ENCODE peak calls at places on chromosomes 3 and 15, in five cellular contexts. One of them, this sample, is unnamed.

GRCh38 chr15:40493089-40493840 is 22.5 kb downstream of the CHST14 start:
- DNase-seq in Karpas-422: peak; percentile 34
- DNase-seq in lung: peak; percentile 46
- DNase-seq in A549: no peak
- DNase-seq in GM23248: peak; percentile 20
- DNase-seq in this sample: no peak

GRCh38 chr3:43181202-43181910 is 75.5 kb upstream of the POMGNT2 start:
- DNase-seq in Karpas-422: no peak
- DNase-seq in lung: no peak
- DNase-seq in A549: no peak
- DNase-seq in GM23248: no peak
- DNase-seq in this sample: peak; percentile 65

GRCh38 chr3:137468446-137468845 is 295.7 kb upstream of the SOX14 start:
- DNase-seq in Karpas-422: no peak
- DNase-seq in lung: no peak
- DNase-seq in A549: no peak
- DNase-seq in GM23248: no peak
- DNase-seq in this sample: no peak

GRCh38 chr3:143793971-143794370 is 54.3 kb downstream of the SLC9A9 start:
- DNase-seq in Karpas-422: no peak
- DNase-seq in lung: no peak
- DNase-seq in A549: no peak
- DNase-seq in GM23248: no peak
- DNase-seq in this sample: no peak

GRCh38 chr3:43874290-43874689 is 183.6 kb downstream of the ABHD5 start:
- DNase-seq in Karpas-422: no peak
- DNase-seq in lung: no peak
- DNase-seq in A549: no peak
- DNase-seq in GM23248: no peak
- DNase-seq in this sample: no peak

GRCh38 chr3:139288266-139288821 is 55.5 kb upstream of the MRPS22 start:
- DNase-seq in Karpas-422: no peak
- DNase-seq in lung: no peak
- DNase-seq in A549: no peak
- DNase-seq in GM23248: peak; percentile 24
- DNase-seq in this sample: no peak

GRCh38 chr3:133127381-133127780 is 89.2 kb downstream of the TMEM108 start:
- DNase-seq in Karpas-422: no peak
- DNase-seq in lung: no peak
- DNase-seq in A549: no peak
- DNase-seq in GM23248: no peak
- DNase-seq in this sample: no peak

GRCh38 chr3:116270053-116270452 is 175.2 kb downstream of the LSAMP start:
- DNase-seq in Karpas-422: no peak
- DNase-seq in lung: no peak
- DNase-seq in A549: no peak
- DNase-seq in GM23248: peak; percentile 14
- DNase-seq in this sample: no peak

GRCh38 chr3:126134219-126134975 is 46.0 kb downstream of the ALDH1L1 start:
- DNase-seq in Karpas-422: peak; percentile 79
- DNase-seq in lung: peak; percentile 45
- DNase-seq in A549: peak; percentile 32
- DNase-seq in GM23248: peak; percentile 68
- DNase-seq in this sample: peak; percentile 65

GRCh38 chr3:126927846-126928245 is 55.1 kb upstream of the PLXNA1 start:
- DNase-seq in Karpas-422: no peak
- DNase-seq in lung: no peak
- DNase-seq in A549: no peak
- DNase-seq in GM23248: no peak
- DNase-seq in this sample: no peak

GRCh38 chr3:159947220-159947619 is 41.4 kb upstream of the IL12A start:
- DNase-seq in Karpas-422: no peak
- DNase-seq in lung: no peak
- DNase-seq in A549: no peak
- DNase-seq in GM23248: peak; percentile 85
- DNase-seq in this sample: no peak
- H3K27ac ChIP-seq in Karpas-422: no peak overlapping the region
- H3K27ac ChIP-seq in lung: no peak overlapping the region
- H3K27ac ChIP-seq in A549: no peak overlapping the region
- H3K27ac ChIP-seq in GM23248: peak overlapping the region; percentile 42
- H3K27ac ChIP-seq in this sample: no peak overlapping the region

DNA sequence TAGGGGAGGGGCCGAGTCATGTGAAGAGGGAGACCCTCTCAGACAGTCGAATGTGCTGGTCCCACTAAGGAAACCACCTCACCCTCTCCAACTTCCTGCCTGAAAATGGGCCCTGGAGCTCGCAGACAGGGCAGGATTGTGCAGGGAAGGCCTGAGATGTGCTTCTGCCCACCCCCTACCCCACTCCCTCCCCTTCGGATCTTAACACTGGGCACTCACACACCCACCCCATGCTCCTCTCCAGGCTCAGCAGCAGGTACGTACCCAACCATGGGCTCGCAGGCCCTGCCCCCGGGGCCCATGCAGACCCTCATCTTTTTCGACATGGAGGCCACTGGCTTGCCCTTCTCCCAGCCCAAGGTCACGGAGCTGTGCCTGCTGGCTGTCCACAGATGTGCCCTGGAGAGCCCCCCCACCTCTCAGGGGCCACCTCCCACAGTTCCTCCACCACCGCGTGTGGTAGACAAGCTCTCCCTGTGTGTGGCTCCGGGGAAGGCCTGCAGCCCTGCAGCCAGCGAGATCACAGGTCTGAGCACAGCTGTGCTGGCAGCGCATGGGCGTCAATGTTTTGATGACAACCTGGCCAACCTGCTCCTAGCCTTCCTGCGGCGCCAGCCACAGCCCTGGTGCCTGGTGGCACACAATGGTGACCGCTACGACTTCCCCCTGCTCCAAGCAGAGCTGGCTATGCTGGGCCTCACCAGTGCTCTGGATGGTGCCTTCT is 20.0 kb downstream of the ATRIP start:
- DNase-seq in Karpas-422: peak; percentile 72
- DNase-seq in lung: no peak
- DNase-seq in A549: no peak
- DNase-seq in GM23248: peak; percentile 42
- DNase-seq in this sample: no peak
- H3K27ac ChIP-seq in Karpas-422: peak overlapping the region; percentile 75
- H3K27ac ChIP-seq in lung: peak overlapping the region; percentile 97
- H3K27ac ChIP-seq in A549: peak overlapping the region; percentile 96
- H3K27ac ChIP-seq in GM23248: peak overlapping the region; percentile 99
- H3K27ac ChIP-seq in this sample: peak overlapping the region; percentile 94

GRCh38 chr3:188819939-188820338 is 351.8 kb upstream of the TPRG1 start:
- DNase-seq in Karpas-422: no peak
- DNase-seq in lung: no peak
- DNase-seq in A549: no peak
- DNase-seq in GM23248: peak; percentile 57
- DNase-seq in this sample: no peak
- H3K27ac ChIP-seq in Karpas-422: no peak overlapping the region
- H3K27ac ChIP-seq in lung: no peak overlapping the region
- H3K27ac ChIP-seq in A549: no peak overlapping the region
- H3K27ac ChIP-seq in GM23248: no peak overlapping the region
- H3K27ac ChIP-seq in this sample: no peak overlapping the region

DNA sequence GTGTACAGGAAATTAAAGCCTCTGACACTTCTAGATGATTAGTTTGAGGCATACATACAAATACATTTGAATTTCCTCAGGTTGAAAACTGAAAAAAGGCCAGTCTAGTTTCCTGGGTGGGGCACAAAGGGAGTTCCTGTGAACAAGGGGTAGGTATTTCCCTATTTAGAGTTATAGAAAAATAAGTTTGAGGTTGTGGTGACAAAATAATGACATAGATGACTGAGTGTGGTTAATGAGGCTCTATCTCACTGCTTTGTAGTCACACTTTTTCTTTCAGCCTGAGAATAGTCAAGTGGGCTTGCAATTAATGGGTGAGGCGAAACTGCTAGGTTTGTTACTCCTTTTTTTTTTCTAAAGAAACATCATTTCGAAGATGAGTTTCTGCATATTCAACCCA is 4.3 kb downstream of the SLCO3A1 start:
- DNase-seq in Karpas-422: peak; percentile 80
- DNase-seq in lung: no peak
- DNase-seq in A549: no peak
- DNase-seq in GM23248: no peak
- DNase-seq in this sample: no peak
- H3K27ac ChIP-seq in Karpas-422: peak overlapping the region; percentile 100
- H3K27ac ChIP-seq in lung: no peak overlapping the region
- H3K27ac ChIP-seq in A549: no peak overlapping the region
- H3K27ac ChIP-seq in GM23248: no peak overlapping the region
- H3K27ac ChIP-seq in this sample: no peak overlapping the region

GRCh38 chr15:67103432-67103831 is 38.0 kb downstream of the SMAD3 start:
- DNase-seq in Karpas-422: no peak
- DNase-seq in lung: no peak
- DNase-seq in A549: no peak
- DNase-seq in GM23248: no peak
- DNase-seq in this sample: no peak

GRCh38 chr15:67103021-67103420 is 37.6 kb downstream of the SMAD3 start:
- DNase-seq in Karpas-422: no peak
- DNase-seq in lung: no peak
- DNase-seq in A549: no peak
- DNase-seq in GM23248: no peak
- DNase-seq in this sample: no peak

GRCh38 chr15:67100808-67101581 is 35.6 kb downstream of the SMAD3 start:
- DNase-seq in Karpas-422: peak; percentile 63
- DNase-seq in lung: no peak
- DNase-seq in A549: no peak
- DNase-seq in GM23248: no peak
- DNase-seq in this sample: no peak

GRCh38 chr15:67103869-67104268 is 38.5 kb downstream of the SMAD3 start:
- DNase-seq in Karpas-422: no peak
- DNase-seq in lung: no peak
- DNase-seq in A549: no peak
- DNase-seq in GM23248: no peak
- DNase-seq in this sample: no peak

DNA sequence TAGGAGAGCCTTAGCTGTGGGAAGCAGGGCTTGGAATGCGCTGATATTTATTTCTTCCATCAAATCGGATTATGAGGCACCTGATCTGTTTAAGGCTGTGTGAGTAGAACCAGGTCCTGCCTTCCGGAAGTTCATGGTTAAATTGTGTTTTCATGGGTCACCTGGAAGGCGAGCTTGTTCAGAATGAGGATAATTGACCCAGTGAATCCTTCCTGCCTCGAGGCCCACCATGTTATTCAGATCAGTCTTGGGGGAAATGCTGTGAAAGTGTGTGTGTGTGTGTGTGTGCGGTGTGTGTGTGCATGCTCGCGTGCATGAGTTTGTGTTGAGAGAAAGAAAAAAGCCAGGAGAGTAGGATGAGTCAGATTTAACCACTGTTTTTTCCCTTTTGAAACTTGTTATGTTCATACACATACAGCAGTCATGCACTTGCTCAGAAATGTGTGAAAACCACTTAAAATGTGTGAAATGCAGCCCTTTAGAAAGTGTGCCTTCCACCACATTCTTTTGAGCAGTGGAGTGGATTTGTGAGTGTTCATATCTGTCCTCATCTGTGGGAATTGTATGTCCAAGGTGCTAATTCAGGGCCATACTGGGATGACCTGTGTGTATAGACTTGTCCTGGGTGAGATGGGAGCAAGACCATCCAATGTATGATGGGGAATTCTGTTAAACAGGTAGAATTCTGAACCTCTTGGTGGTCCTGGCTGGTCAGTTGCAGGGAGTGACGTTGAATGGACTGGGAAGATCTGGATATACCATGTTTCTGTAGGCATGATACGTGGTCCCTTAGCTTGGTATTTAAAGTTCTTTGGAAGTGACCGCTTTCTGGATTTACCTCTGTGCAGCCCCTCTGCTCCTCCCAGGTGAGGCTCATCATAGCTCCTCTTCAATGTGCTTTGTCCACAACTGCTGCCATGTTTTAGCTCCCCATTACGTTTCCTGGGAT is 36.9 kb downstream of the SMAD3 start:
- DNase-seq in Karpas-422: no peak
- DNase-seq in lung: no peak
- DNase-seq in A549: no peak
- DNase-seq in GM23248: peak; percentile 81
- DNase-seq in this sample: no peak
- H3K27ac ChIP-seq in Karpas-422: no peak overlapping the region
- H3K27ac ChIP-seq in lung: no peak overlapping the region
- H3K27ac ChIP-seq in A549: peak overlapping the region; percentile 92
- H3K27ac ChIP-seq in GM23248: peak overlapping the region; percentile 37
- H3K27ac ChIP-seq in this sample: no peak overlapping the region

GRCh38 chr15:70196314-70197291 is 98.9 kb upstream of the TLE3 start:
- DNase-seq in Karpas-422: peak; percentile 96
- DNase-seq in lung: peak; percentile 49
- DNase-seq in A549: no peak
- DNase-seq in GM23248: peak; percentile 92
- DNase-seq in this sample: no peak
- H3K27ac ChIP-seq in Karpas-422: peak overlapping the region; percentile 100
- H3K27ac ChIP-seq in lung: no peak overlapping the region
- H3K27ac ChIP-seq in A549: peak overlapping the region; percentile 82
- H3K27ac ChIP-seq in GM23248: peak overlapping the region; percentile 83
- H3K27ac ChIP-seq in this sample: no peak overlapping the region

GRCh38 chr3:129022114-129022994 is 21.2 kb downstream of the EFCC1 start:
- DNase-seq in Karpas-422: no peak
- DNase-seq in lung: peak; percentile 68
- DNase-seq in A549: no peak
- DNase-seq in GM23248: no peak
- DNase-seq in this sample: peak; percentile 62
- H3K27ac ChIP-seq in Karpas-422: no peak overlapping the region
- H3K27ac ChIP-seq in lung: peak overlapping the region; percentile 3
- H3K27ac ChIP-seq in A549: no peak overlapping the region
- H3K27ac ChIP-seq in GM23248: no peak overlapping the region
- H3K27ac ChIP-seq in this sample: no peak overlapping the region

GRCh38 chr3:6216135-6216792 is 644.7 kb upstream of the GRM7 start:
- DNase-seq in Karpas-422: no peak
- DNase-seq in lung: no peak
- DNase-seq in A549: no peak
- DNase-seq in GM23248: no peak
- DNase-seq in this sample: no peak

GRCh38 chr3:6223572-6223971 is 637.3 kb upstream of the GRM7 start:
- DNase-seq in Karpas-422: no peak
- DNase-seq in lung: no peak
- DNase-seq in A549: no peak
- DNase-seq in GM23248: no peak
- DNase-seq in this sample: no peak

GRCh38 chr3:6220361-6220957 is 640.5 kb upstream of the GRM7 start:
- DNase-seq in Karpas-422: no peak
- DNase-seq in lung: no peak
- DNase-seq in A549: no peak
- DNase-seq in GM23248: no peak
- DNase-seq in this sample: no peak

DNA sequence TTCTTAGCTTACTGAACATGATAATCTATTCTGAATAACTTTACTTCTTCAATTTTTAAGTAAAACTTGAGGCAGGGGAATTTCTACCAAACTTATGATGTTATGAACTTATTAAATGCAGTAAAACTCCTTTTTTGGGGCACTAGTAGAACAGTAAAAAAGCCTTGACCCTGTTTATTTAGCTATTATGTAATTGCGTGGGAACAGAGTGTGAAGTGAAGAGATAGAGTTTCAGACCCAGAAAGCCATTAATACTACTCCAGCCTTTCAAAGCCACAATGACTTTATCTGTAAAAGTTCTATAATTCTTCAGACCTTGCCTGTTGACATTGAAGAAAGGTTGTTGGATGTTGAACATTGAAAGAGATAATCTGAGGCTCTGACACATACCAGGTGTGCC is 638.8 kb upstream of the GRM7 start:
- DNase-seq in Karpas-422: no peak
- DNase-seq in lung: no peak
- DNase-seq in A549: no peak
- DNase-seq in GM23248: no peak
- DNase-seq in this sample: no peak
- H3K27ac ChIP-seq in Karpas-422: no peak overlapping the region
- H3K27ac ChIP-seq in lung: no peak overlapping the region
- H3K27ac ChIP-seq in A549: no peak overlapping the region
- H3K27ac ChIP-seq in GM23248: no peak overlapping the region
- H3K27ac ChIP-seq in this sample: no peak overlapping the region

GRCh38 chr3:187292186-187292585 is 649 bp upstream of the MASP1 start:
- DNase-seq in Karpas-422: no peak
- DNase-seq in lung: no peak
- DNase-seq in A549: no peak
- DNase-seq in GM23248: peak; percentile 70
- DNase-seq in this sample: no peak
- H3K27ac ChIP-seq in Karpas-422: no peak overlapping the region
- H3K27ac ChIP-seq in lung: peak overlapping the region; percentile 80
- H3K27ac ChIP-seq in A549: no peak overlapping the region
- H3K27ac ChIP-seq in GM23248: peak overlapping the region; percentile 88
- H3K27ac ChIP-seq in this sample: no peak overlapping the region

This sample was measured in colonic mucosa.